ENCODE peak calls at places on chromosomes 12 and 14, in seven cellular contexts. One of them, this sample, is unnamed.

GRCh38 chr12:71602745-71603577 is 60.7 kb downstream of the ZFC3H1 start:
- DNase-seq in HCT116: no peak
- DNase-seq in HepG2: no peak
- DNase-seq in H1: no peak
- DNase-seq in SK-N-SH: no peak
- DNase-seq in GM12878: no peak
- DNase-seq in K562: no peak
- DNase-seq in this sample: no peak

GRCh38 chr12:50185975-50186663 is 18.9 kb upstream of the CERS5 start:
- DNase-seq in HepG2: no peak
- DNase-seq in GM12878: no peak
- DNase-seq in K562: no peak
- DNase-seq in H1: no peak
- DNase-seq in HCT116: no peak
- DNase-seq in SK-N-SH: no peak
- DNase-seq in this sample: no peak

GRCh38 chr14:59004012-59004411 is 184.5 kb upstream of the DAAM1 start:
- DNase-seq in HCT116: no peak
- DNase-seq in HepG2: no peak
- DNase-seq in SK-N-SH: no peak
- DNase-seq in H1: no peak
- DNase-seq in GM12878: no peak
- DNase-seq in K562: no peak
- DNase-seq in this sample: peak; percentile 13

GRCh38 chr14:39558525-39558924 is 126.3 kb upstream of the FBXO33 start:
- DNase-seq in K562: no peak
- DNase-seq in SK-N-SH: no peak
- DNase-seq in HCT116: no peak
- DNase-seq in H1: no peak
- DNase-seq in HepG2: no peak
- DNase-seq in GM12878: no peak
- DNase-seq in this sample: no peak

GRCh38 chr12:55940065-55940732 is 9.2 kb downstream of the DGKA start:
- DNase-seq in H1: peak; percentile 83
- DNase-seq in HCT116: peak; percentile 59
- DNase-seq in GM12878: peak; percentile 60
- DNase-seq in SK-N-SH: peak; percentile 90
- DNase-seq in K562: peak; percentile 90
- DNase-seq in HepG2: peak; percentile 69
- DNase-seq in this sample: peak; percentile 94

GRCh38 chr14:65423986-65424385 is 11.5 kb downstream of the FUT8 start:
- DNase-seq in K562: no peak
- DNase-seq in H1: no peak
- DNase-seq in HepG2: no peak
- DNase-seq in GM12878: no peak
- DNase-seq in HCT116: no peak
- DNase-seq in SK-N-SH: no peak
- DNase-seq in this sample: no peak

GRCh38 chr14:29892327-29892726 is 35.3 kb downstream of the PRKD1 start:
- DNase-seq in HepG2: no peak
- DNase-seq in SK-N-SH: no peak
- DNase-seq in HCT116: no peak
- DNase-seq in H1: no peak
- DNase-seq in K562: no peak
- DNase-seq in GM12878: no peak
- DNase-seq in this sample: no peak

GRCh38 chr14:22973217-22974032 is 8.9 kb downstream of the AJUBA start:
- DNase-seq in GM12878: no peak
- DNase-seq in H1: no peak
- DNase-seq in SK-N-SH: peak; percentile 67
- DNase-seq in HCT116: no peak
- DNase-seq in HepG2: peak; percentile 82
- DNase-seq in K562: peak; percentile 75
- DNase-seq in this sample: no peak

GRCh38 chr12:94157891-94158495 is 9.6 kb downstream of the PLXNC1 start:
- DNase-seq in GM12878: peak; percentile 59
- DNase-seq in K562: no peak
- DNase-seq in HepG2: no peak
- DNase-seq in HCT116: no peak
- DNase-seq in H1: no peak
- DNase-seq in SK-N-SH: no peak
- DNase-seq in this sample: no peak

GRCh38 chr12:108789546-108789945 is 58.2 kb upstream of the CORO1C start:
- DNase-seq in K562: no peak
- DNase-seq in HCT116: no peak
- DNase-seq in HepG2: no peak
- DNase-seq in H1: no peak
- DNase-seq in GM12878: no peak
- DNase-seq in SK-N-SH: no peak
- DNase-seq in this sample: no peak

GRCh38 chr14:62066304-62066703 is 304.1 kb downstream of the SNAPC1 start:
- DNase-seq in HCT116: no peak
- DNase-seq in K562: no peak
- DNase-seq in GM12878: no peak
- DNase-seq in SK-N-SH: no peak
- DNase-seq in HepG2: no peak
- DNase-seq in H1: no peak
- DNase-seq in this sample: no peak

DNA sequence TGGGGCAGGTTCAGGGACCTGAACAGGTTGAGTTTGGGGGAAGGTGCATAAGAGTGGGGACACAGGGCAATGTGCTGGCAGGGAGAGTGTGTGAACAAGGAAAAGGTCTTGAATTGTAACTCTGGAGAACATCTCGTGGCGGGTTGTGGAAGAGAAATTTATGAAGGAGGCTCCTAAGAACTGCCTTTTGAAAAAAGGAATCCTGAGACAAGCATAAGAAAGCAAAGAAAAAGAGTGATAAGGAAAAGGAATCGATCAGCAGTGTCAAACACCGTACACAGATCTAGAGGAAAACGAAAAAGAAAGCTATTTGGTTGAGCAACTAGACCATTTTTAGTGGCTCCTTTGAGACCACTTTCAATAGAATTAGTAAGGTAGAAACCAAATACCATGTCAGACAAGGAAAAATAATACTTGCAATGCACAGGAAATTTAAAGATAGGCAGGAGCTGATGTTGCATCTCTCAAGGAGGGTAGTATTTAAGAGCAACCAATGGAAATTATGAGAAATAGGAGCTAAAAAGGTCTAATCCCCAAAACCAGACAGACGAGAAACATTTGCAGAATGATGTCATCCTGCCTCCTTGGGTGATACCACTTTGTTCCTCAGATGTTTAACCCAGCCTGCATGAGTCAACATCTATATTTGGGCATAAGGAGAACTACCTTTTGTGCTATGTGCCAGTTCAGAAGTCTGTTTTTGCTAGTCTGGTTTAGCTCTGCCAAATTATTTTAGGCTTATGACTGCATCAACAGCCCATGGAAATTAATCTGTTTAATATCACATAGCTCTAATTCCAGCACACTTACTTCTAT is 64.5 kb upstream of the STK38L start:
- DNase-seq in K562: no peak
- DNase-seq in SK-N-SH: no peak
- DNase-seq in HCT116: peak; percentile 74
- DNase-seq in H1: no peak
- DNase-seq in HepG2: peak; percentile 25
- DNase-seq in GM12878: peak; percentile 96
- DNase-seq in this sample: no peak
- TF ChIP-seq JUND in K562: peak; percentile 7
- TF ChIP-seq JUND in SK-N-SH: peak; percentile 92
- TF ChIP-seq JUND in HCT116: peak; percentile 91
- TF ChIP-seq JUND in H1: no peak
- TF ChIP-seq JUND in HepG2: no peak
- TF ChIP-seq JUND in GM12878: peak; percentile 90
- TF ChIP-seq JUND in this sample: no peak

GRCh38 chr14:36289954-36290353 is 30.5 kb downstream of the MBIP start:
- DNase-seq in H1: no peak
- DNase-seq in K562: no peak
- DNase-seq in HCT116: no peak
- DNase-seq in SK-N-SH: no peak
- DNase-seq in HepG2: no peak
- DNase-seq in GM12878: no peak
- DNase-seq in this sample: no peak

GRCh38 chr14:36294543-36294942 is 25.9 kb downstream of the MBIP start:
- DNase-seq in HepG2: no peak
- DNase-seq in SK-N-SH: no peak
- DNase-seq in K562: no peak
- DNase-seq in GM12878: no peak
- DNase-seq in HCT116: no peak
- DNase-seq in H1: no peak
- DNase-seq in this sample: no peak

GRCh38 chr14:36295642-36296627 is 24.5 kb downstream of the MBIP start:
- DNase-seq in HCT116: no peak
- DNase-seq in H1: no peak
- DNase-seq in SK-N-SH: no peak
- DNase-seq in HepG2: no peak
- DNase-seq in GM12878: no peak
- DNase-seq in K562: no peak
- DNase-seq in this sample: no peak

GRCh38 chr14:36288496-36288895 is 31.9 kb downstream of the MBIP start:
- DNase-seq in HCT116: no peak
- DNase-seq in K562: no peak
- DNase-seq in GM12878: no peak
- DNase-seq in H1: no peak
- DNase-seq in SK-N-SH: no peak
- DNase-seq in HepG2: no peak
- DNase-seq in this sample: no peak

GRCh38 chr14:36293824-36294223 is 26.6 kb downstream of the MBIP start:
- DNase-seq in K562: no peak
- DNase-seq in H1: no peak
- DNase-seq in HepG2: peak; percentile 30
- DNase-seq in SK-N-SH: no peak
- DNase-seq in HCT116: no peak
- DNase-seq in GM12878: no peak
- DNase-seq in this sample: no peak
- TF ChIP-seq JUND in K562: no peak
- TF ChIP-seq JUND in H1: no peak
- TF ChIP-seq JUND in HepG2: no peak
- TF ChIP-seq JUND in SK-N-SH: no peak
- TF ChIP-seq JUND in HCT116: no peak
- TF ChIP-seq JUND in GM12878: no peak
- TF ChIP-seq JUND in this sample: no peak

DNA sequence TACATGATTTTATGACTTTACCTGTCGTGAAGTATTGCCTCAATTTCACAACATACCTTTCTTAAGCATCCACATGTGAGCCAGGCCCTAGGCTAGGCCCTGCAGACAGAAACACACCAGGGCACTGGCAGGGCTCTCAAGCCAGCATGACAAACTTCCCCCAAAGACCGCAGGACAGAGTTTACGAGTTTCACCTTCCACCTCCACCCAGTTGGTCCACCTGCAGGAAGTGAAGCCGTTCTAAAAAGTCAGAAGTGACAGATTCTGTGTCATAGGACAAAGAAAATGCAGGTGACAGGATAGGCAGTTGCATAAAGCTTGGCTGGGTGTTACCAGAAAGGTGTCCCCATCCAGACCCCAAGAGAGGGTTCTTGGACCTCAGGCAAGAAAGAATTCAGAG is 382.3 kb downstream of the PCNX1 start:
- DNase-seq in HepG2: no peak
- DNase-seq in H1: no peak
- DNase-seq in GM12878: peak; percentile 56
- DNase-seq in SK-N-SH: no peak
- DNase-seq in HCT116: no peak
- DNase-seq in K562: no peak
- DNase-seq in this sample: no peak
- TF ChIP-seq JUND in HepG2: no peak
- TF ChIP-seq JUND in H1: no peak
- TF ChIP-seq JUND in GM12878: no peak
- TF ChIP-seq JUND in SK-N-SH: no peak
- TF ChIP-seq JUND in HCT116: no peak
- TF ChIP-seq JUND in K562: no peak
- TF ChIP-seq JUND in this sample: no peak

GRCh38 chr14:72970824-72971434 is 44.7 kb downstream of the DCAF4 start:
- DNase-seq in H1: no peak
- DNase-seq in GM12878: no peak
- DNase-seq in K562: no peak
- DNase-seq in SK-N-SH: no peak
- DNase-seq in HepG2: no peak
- DNase-seq in HCT116: no peak
- DNase-seq in this sample: no peak

GRCh38 chr14:72978856-72979255 is 48.0 kb downstream of the ZFYVE1 start:
- DNase-seq in K562: no peak
- DNase-seq in H1: no peak
- DNase-seq in GM12878: no peak
- DNase-seq in HCT116: no peak
- DNase-seq in SK-N-SH: no peak
- DNase-seq in HepG2: no peak
- DNase-seq in this sample: no peak

GRCh38 chr14:72974661-72975060 is 48.4 kb downstream of the DCAF4 start:
- DNase-seq in HCT116: no peak
- DNase-seq in GM12878: no peak
- DNase-seq in SK-N-SH: no peak
- DNase-seq in HepG2: no peak
- DNase-seq in K562: no peak
- DNase-seq in H1: no peak
- DNase-seq in this sample: no peak

GRCh38 chr14:72980863-72981262 is 46.0 kb downstream of the ZFYVE1 start:
- DNase-seq in SK-N-SH: no peak
- DNase-seq in GM12878: no peak
- DNase-seq in HepG2: no peak
- DNase-seq in HCT116: no peak
- DNase-seq in H1: no peak
- DNase-seq in K562: no peak
- DNase-seq in this sample: no peak

GRCh38 chr14:72975776-72976175 is 49.5 kb downstream of the DCAF4 start:
- DNase-seq in HCT116: no peak
- DNase-seq in SK-N-SH: no peak
- DNase-seq in GM12878: no peak
- DNase-seq in H1: no peak
- DNase-seq in HepG2: peak; percentile 4
- DNase-seq in K562: peak; percentile 16
- DNase-seq in this sample: peak; percentile 15
- TF ChIP-seq JUND in HCT116: no peak
- TF ChIP-seq JUND in SK-N-SH: no peak
- TF ChIP-seq JUND in GM12878: no peak
- TF ChIP-seq JUND in H1: no peak
- TF ChIP-seq JUND in HepG2: no peak
- TF ChIP-seq JUND in K562: no peak
- TF ChIP-seq JUND in this sample: no peak

GRCh38 chr14:53022593-53022992 is 71.7 kb upstream of the FERMT2 start:
- DNase-seq in K562: no peak
- DNase-seq in HCT116: no peak
- DNase-seq in SK-N-SH: no peak
- DNase-seq in GM12878: no peak
- DNase-seq in H1: no peak
- DNase-seq in HepG2: no peak
- DNase-seq in this sample: no peak
- TF ChIP-seq JUND in K562: no peak
- TF ChIP-seq JUND in HCT116: no peak
- TF ChIP-seq JUND in SK-N-SH: no peak
- TF ChIP-seq JUND in GM12878: no peak
- TF ChIP-seq JUND in H1: no peak
- TF ChIP-seq JUND in HepG2: no peak
- TF ChIP-seq JUND in this sample: no peak

This sample was measured in T47D.